ENCODE peak calls at places on chromosomes 13 and 19, in six cellular contexts. I is foreskin fibroblast, W is EH, Y is amygdala, A is Calu3, D is GM23338. J is an unnamed sample.

GRCh38 chr19:58554494-58555368 is at the start of gene CHMP2A:
- DNase-seq in Y (no peak), A (peak), D (peak), W (peak), I (peak), J (peak)

GRCh38 chr19:681029-681626 is 4.9 kb downstream of the FSTL3 start:
- DNase-seq in A (peak), D (peak), I (no peak), W (no peak), Y (no peak), J (peak)

GRCh38 chr13:43830481-43830873 is 43.7 kb upstream of the ENOX1 start:
- DNase-seq in D (no peak), Y (no peak), W (peak), I (peak), A (no peak), J (no peak)

GRCh38 chr13:107119989-107120881 is 552.3 kb upstream of the ARGLU1 start:
- DNase-seq in A (no peak), I (no peak), W (no peak), Y (no peak), D (no peak), J (no peak)

GRCh38 chr13:98273824-98274786 is 97.0 kb upstream of the RNF113B start:
- DNase-seq in Y (no peak), A (no peak), W (no peak), I (no peak), D (peak), J (no peak)

GRCh38 chr13:112113355-112113754 is 46.4 kb downstream of the SOX1 start:
- DNase-seq in Y (no peak), I (no peak), A (no peak), W (no peak), D (no peak), J (no peak)

GRCh38 chr19:50739841-50740426 is 16.8 kb downstream of the CLEC11A start:
- DNase-seq in D (peak), W (no peak), Y (no peak), I (no peak), A (no peak), J (no peak)

GRCh38 chr13:24168392-24168750 is 7.9 kb downstream of the SPATA13 start:
- DNase-seq in A (no peak), D (no peak), Y (no peak), W (no peak), I (no peak), J (no peak)

GRCh38 chr19:35777411-35777841 is 2.1 kb downstream of the ARHGAP33 start:
- DNase-seq in A (no peak), Y (peak), W (no peak), I (no peak), D (peak), J (no peak)

GRCh38 chr13:109567315-109567714 is 219.1 kb downstream of the IRS2 start:
- DNase-seq in D (no peak), A (no peak), I (peak), W (no peak), Y (no peak), J (no peak)

GRCh38 chr19:16185925-16186234 is 670 bp downstream of the FAM32A start:
- DNase-seq in I (peak), Y (no peak), W (no peak), D (no peak), A (no peak), J (no peak)

GRCh38 chr13:22828081-22828480 is 352.7 kb upstream of the SGCG start:
- DNase-seq in D (no peak), Y (no peak), A (no peak), W (no peak), I (no peak), J (no peak)

GRCh38 chr13:40371531-40372125 is 294.8 kb downstream of the FOXO1 start:
- DNase-seq in D (no peak), W (no peak), Y (no peak), A (no peak), I (no peak), J (no peak)

GRCh38 chr13:40517486-40518311 is 148.7 kb downstream of the FOXO1 start:
- DNase-seq in D (no peak), A (no peak), Y (no peak), I (no peak), W (no peak), J (no peak)

GRCh38 chr19:28971011-28971410 is 241.9 kb downstream of the UQCRFS1 start:
- DNase-seq in D (no peak), W (peak), I (no peak), A (no peak), Y (no peak), J (no peak)

GRCh38 chr13:76992548-76993001 is 694 bp downstream of the CLN5 start:
- DNase-seq in Y (peak), I (no peak), W (peak), A (no peak), D (peak), J (peak)

GRCh38 chr19:2524840-2525723 is 49.2 kb downstream of the GADD45B start:
- DNase-seq in I (peak), D (peak), Y (no peak), A (peak), W (peak), J (no peak)

GRCh38 chr13:34432234-34432633 is 509.8 kb upstream of the NBEA start:
- DNase-seq in Y (no peak), W (no peak), D (no peak), A (no peak), I (no peak), J (no peak)

GRCh38 chr19:11769995-11770394 is 3.2 kb downstream of the ZNF441 start:
- DNase-seq in I (no peak), D (no peak), Y (no peak), A (no peak), W (no peak), J (no peak)

GRCh38 chr13:112972867-112973576 is 4.0 kb downstream of the MCF2L start:
- DNase-seq in A (no peak), Y (no peak), I (no peak), W (no peak), D (no peak), J (no peak)

GRCh38 chr13:101718496-101718895 is 266.0 kb downstream of the ITGBL1 start:
- DNase-seq in W (no peak), Y (no peak), I (no peak), D (no peak), A (no peak), J (no peak)

GRCh38 chr19:17248011-17248776 is 2.5 kb upstream of the NR2F6 start:
- DNase-seq in A (peak), D (peak), I (no peak), Y (no peak), W (no peak), J (no peak)

GRCh38 chr13:44271915-44272341 is 101.7 kb upstream of the SERP2 start:
- DNase-seq in I (no peak), D (no peak), A (no peak), Y (peak), W (peak), J (no peak)

GRCh38 chr19:41351339-41352245 is 2.1 kb downstream of the TGFB1 start:
- DNase-seq in I (no peak), D (peak), W (peak), A (peak), Y (peak), J (peak)

GRCh38 chr13:36789061-36789460 is 30.0 kb upstream of the RFXAP start:
- DNase-seq in D (no peak), A (no peak), W (no peak), I (no peak), Y (no peak), J (no peak)

GRCh38 chr19:33621811-33622504 is at the start of gene CHST8:
- DNase-seq in Y (peak), D (peak), I (peak), A (no peak), W (peak), J (no peak)

GRCh38 chr19:4972509-4973230 is 3.8 kb downstream of the KDM4B start:
- DNase-seq in D (no peak), W (peak), A (peak), Y (no peak), I (peak), J (no peak)

GRCh38 chr13:90533866-90534265 is 813.6 kb upstream of the MIR17HG start:
- DNase-seq in A (no peak), I (no peak), Y (no peak), W (no peak), D (no peak), J (no peak)

J was measured in activated CD8-positive, alpha-beta memory T cell treated with anti-CD3 and anti-CD28 coated beads, Interleukin-2, amount 10 ng/mL, durations not matched to agents 7 days and 5 days.